ENCODE peak calls at places on chromosomes 7 and 10, in eight cellular contexts. W is stomach, V is kidney, H is Caco-2, I is fibroblast of lung, P is ovary, X is lower lobe of right lung, O is prostate gland. L is an unnamed sample.

GRCh38 chr10:119189811-119190282 is 11.2 kb upstream of the PRDX3 start:
- DNase-seq in W (no peak), V (no peak), H (no peak), I (peak; percentile 57), P (no peak), X (no peak), O (no peak), L (no peak)

GRCh38 chr10:80104066-80104926 is 25.8 kb downstream of the TMEM254 start:
- DNase-seq in W (no peak), V (no peak), H (no peak), I (peak; percentile 94), P (peak; percentile 44), X (no peak), O (no peak), L (no peak)

GRCh38 chr10:64234489-64234888 is 713.3 kb downstream of the REEP3 start:
- DNase-seq in W (no peak), V (no peak), H (no peak), I (no peak), P (no peak), X (no peak), O (no peak), L (no peak)

GRCh38 chr10:14409856-14410458 is 79.2 kb upstream of the FRMD4A start:
- DNase-seq in W (no peak), V (no peak), H (no peak), I (no peak), P (no peak), X (no peak), O (no peak), L (no peak)

GRCh38 chr7:3095046-3095445 is 51.4 kb upstream of the CARD11 start:
- DNase-seq in W (no peak), V (no peak), H (no peak), I (no peak), P (no peak), X (peak; percentile 71), O (no peak), L (peak; percentile 79)

GRCh38 chr7:4792537-4793126 is 17.2 kb downstream of the AP5Z1 start:
- DNase-seq in W (no peak), V (peak; percentile 88), H (no peak), I (peak; percentile 8), P (no peak), X (peak; percentile 60), O (no peak), L (peak; percentile 87)

GRCh38 chr7:128890306-128891109 is 20.0 kb downstream of the KCP start:
- DNase-seq in W (peak; percentile 63), V (peak; percentile 79), H (peak; percentile 75), I (no peak), P (no peak), X (no peak), O (no peak), L (peak; percentile 79)

GRCh38 chr7:47520408-47520807 is 61.5 kb downstream of the TNS3 start:
- DNase-seq in W (no peak), V (peak; percentile 67), H (no peak), I (peak; percentile 85), P (peak; percentile 87), X (no peak), O (no peak), L (peak; percentile 34)

GRCh38 chr7:84175461-84175860 is 19.1 kb downstream of the SEMA3A start:
- DNase-seq in W (no peak), V (no peak), H (no peak), I (no peak), P (no peak), X (no peak), O (no peak), L (no peak)

GRCh38 chr7:85796956-85797355 is 610.1 kb upstream of the SEMA3D start:
- DNase-seq in W (no peak), V (no peak), H (no peak), I (no peak), P (no peak), X (no peak), O (no peak), L (no peak)

GRCh38 chr7:80463272-80463920 is 48.5 kb downstream of the GNAT3 start:
- DNase-seq in W (no peak), V (no peak), H (no peak), I (peak; percentile 30), P (no peak), X (no peak), O (no peak), L (no peak)

GRCh38 chr7:80466638-80467037 is 45.2 kb downstream of the GNAT3 start:
- DNase-seq in W (no peak), V (no peak), H (no peak), I (no peak), P (no peak), X (no peak), O (no peak), L (no peak)

GRCh38 chr7:80458822-80459725 is 52.8 kb downstream of the GNAT3 start:
- DNase-seq in W (no peak), V (no peak), H (no peak), I (no peak), P (no peak), X (no peak), O (no peak), L (no peak)

GRCh38 chr7:80460857-80461256 is 51.0 kb downstream of the GNAT3 start:
- DNase-seq in W (no peak), V (no peak), H (no peak), I (no peak), P (no peak), X (no peak), O (no peak), L (no peak)
- H3K4me1 ChIP-seq in W (no peaks in the 10 kb centered on the region), V (no peaks in the 10 kb centered on the region), H (no peaks in the 10 kb centered on the region), I (no peaks in the 10 kb centered on the region), P (no peaks in the 10 kb centered on the region), X (no peaks in the 10 kb centered on the region), O (no peaks in the 10 kb centered on the region), L (no peaks in the 10 kb centered on the region)

GRCh38 chr10:88389456-88389855 is 193.7 kb downstream of the RNLS start:
- DNase-seq in W (no peak), V (no peak), H (no peak), I (peak; percentile 83), P (peak; percentile 50), X (no peak), O (peak; percentile 39), L (no peak)

GRCh38 chr10:88386878-88387773 is 196.0 kb downstream of the RNLS start:
- DNase-seq in W (no peak), V (no peak), H (no peak), I (peak; percentile 85), P (peak; percentile 30), X (no peak), O (no peak), L (no peak)

GRCh38 chr10:88382699-88383098 is 200.4 kb downstream of the RNLS start:
- DNase-seq in W (no peak), V (no peak), H (no peak), I (no peak), P (no peak), X (no peak), O (no peak), L (no peak)

GRCh38 chr10:88386204-88386877 is 196.8 kb downstream of the RNLS start:
- DNase-seq in W (no peak), V (no peak), H (no peak), I (peak; percentile 21), P (no peak), X (no peak), O (no peak), L (no peak)

DNA sequence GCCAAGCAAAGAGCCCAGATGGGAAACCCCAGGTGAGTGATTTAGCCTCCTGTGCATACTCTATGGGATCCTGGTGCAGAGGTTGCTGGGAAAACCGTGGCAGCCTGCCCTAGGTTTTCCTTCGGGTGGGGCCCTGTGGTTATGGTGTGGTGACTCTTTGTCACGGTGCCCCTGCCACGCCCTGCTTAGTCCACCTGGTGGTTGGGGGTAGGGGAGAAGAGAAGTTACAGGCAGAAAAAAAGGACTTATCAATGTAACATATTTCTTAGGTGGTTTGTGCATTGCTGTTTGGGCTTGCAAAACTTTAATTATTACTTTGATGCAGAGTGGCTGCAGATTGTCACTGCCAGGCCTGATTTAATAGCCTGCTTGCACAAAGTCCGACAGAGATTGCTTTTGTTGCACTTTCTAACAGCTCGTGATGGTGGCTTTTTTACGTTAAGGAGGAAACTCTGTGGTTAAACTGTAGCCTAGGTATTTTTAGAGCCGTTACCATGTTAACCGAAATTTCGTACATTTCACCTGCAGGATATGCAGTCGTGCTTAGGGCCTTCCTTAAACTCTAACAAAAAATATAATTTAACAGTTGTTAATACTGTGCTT is 197.4 kb downstream of the RNLS start:
- DNase-seq in W (peak; percentile 89), V (peak; percentile 93), H (peak; percentile 75), I (no peak), P (no peak), X (peak; percentile 65), O (peak; percentile 17), L (peak; percentile 88)
- H3K4me3 ChIP-seq in W (no peak overlapping the region), V (peak overlapping the region; percentile 57), H (no peak overlapping the region), I (no peak overlapping the region), P (no peak overlapping the region), X (no peak overlapping the region), O (no peak overlapping the region), L (no peak overlapping the region)

DNA sequence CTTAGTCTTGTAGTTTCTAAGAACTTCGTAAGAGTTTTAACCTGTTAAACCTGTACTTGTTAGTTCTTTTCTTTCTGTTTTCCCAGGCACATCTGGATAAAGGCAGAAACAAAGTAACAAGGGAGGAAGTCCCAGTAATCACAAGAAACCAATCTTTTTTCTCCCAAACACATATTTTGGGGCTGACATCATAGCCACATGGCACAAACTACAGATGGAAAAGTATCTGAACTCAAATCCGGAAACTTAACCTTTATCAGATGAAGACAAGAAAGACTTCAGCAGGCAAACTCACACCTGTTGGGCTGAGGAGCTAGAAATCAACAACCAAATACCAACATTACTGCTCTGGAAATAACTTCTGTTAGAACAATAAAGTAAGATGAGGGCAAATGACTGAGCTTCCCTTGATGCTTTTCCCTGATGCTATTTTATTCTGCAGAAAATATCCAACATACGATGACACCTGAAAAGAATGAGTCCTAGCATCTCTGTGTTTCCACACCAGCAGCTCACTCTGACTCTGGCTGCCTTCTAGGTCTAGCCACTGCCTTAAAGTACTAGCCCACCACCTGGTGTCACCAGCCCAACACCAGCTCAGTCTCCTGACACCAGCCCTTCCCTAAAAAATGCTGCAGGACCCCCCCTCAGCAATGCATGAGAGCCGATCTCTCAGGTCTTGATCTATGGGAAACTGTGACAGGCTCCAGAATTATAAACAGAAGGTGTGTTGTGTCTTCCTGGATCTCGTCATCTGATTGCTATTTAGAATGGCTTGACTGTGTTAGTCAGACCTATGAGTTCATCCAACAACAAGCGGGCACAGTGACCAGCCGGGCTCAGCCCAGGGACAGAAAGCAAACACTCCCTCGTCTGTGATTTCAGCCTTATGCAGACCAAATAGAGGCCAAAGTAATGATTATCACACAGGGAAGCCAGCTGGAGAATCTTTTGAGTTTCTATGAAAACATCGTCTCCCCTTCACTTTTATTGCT is 66.8 kb downstream of the CUBN start:
- DNase-seq in W (no peak), V (peak; percentile 80), H (no peak), I (peak; percentile 85), P (peak; percentile 46), X (no peak), O (no peak), L (no peak)
- TF ChIP-seq CTCF in W (no peak), V (no peak), H (no peak), I (no peak), P (no peak), X (no peak), O (no peak), L (no peak)

GRCh38 chr10:132588301-132589013 is 50.9 kb downstream of the INPP5A start:
- DNase-seq in W (no peak), V (no peak), H (no peak), I (no peak), P (no peak), X (peak; percentile 76), O (no peak), L (peak; percentile 86)
- H3K4me1 ChIP-seq in W (peaks cover 99% of the 10 kb centered on the region), V (peaks cover 18% of the 10 kb centered on the region), H (peaks cover 34% of the 10 kb centered on the region), I (peaks cover 6% of the 10 kb centered on the region), P (peaks cover 12% of the 10 kb centered on the region), X (peaks cover 93% of the 10 kb centered on the region), O (peaks cover 21% of the 10 kb centered on the region), L (peaks cover 66% of the 10 kb centered on the region)